ENCODE peak calls at places on chromosomes 16 and 17, in four cellular contexts. One of them, this sample, is unnamed.

GRCh38 chr17:50626037-50626574 is 8.6 kb upstream of the ABCC3 start:
- DNase-seq in colonic mucosa: peak
- DNase-seq in fibroblast of pulmonary artery: peak
- DNase-seq in kidney epithelial cell: no peak
- DNase-seq in this sample: peak

GRCh38 chr16:67169642-67170167 is 633 bp upstream of the NOL3 start:
- DNase-seq in kidney epithelial cell: no peak
- DNase-seq in colonic mucosa: peak
- DNase-seq in fibroblast of pulmonary artery: no peak
- DNase-seq in this sample: no peak

GRCh38 chr17:2170023-2170422 is 115.1 kb downstream of the HIC1 start:
- DNase-seq in kidney epithelial cell: no peak
- DNase-seq in colonic mucosa: no peak
- DNase-seq in fibroblast of pulmonary artery: no peak
- DNase-seq in this sample: no peak

GRCh38 chr16:88681709-88682451 is 4.4 kb downstream of the SNAI3 start:
- DNase-seq in colonic mucosa: no peak
- DNase-seq in kidney epithelial cell: no peak
- DNase-seq in fibroblast of pulmonary artery: no peak
- DNase-seq in this sample: no peak

GRCh38 chr17:37824534-37825485 is 80.0 kb upstream of the HNF1B start:
- DNase-seq in fibroblast of pulmonary artery: peak
- DNase-seq in kidney epithelial cell: peak
- DNase-seq in colonic mucosa: no peak
- DNase-seq in this sample: no peak

GRCh38 chr17:31099051-31099450 is 4.3 kb downstream of the NF1 start:
- DNase-seq in kidney epithelial cell: no peak
- DNase-seq in colonic mucosa: no peak
- DNase-seq in fibroblast of pulmonary artery: no peak
- DNase-seq in this sample: no peak

GRCh38 chr17:2961446-2961845 is 102.0 kb downstream of the OR1D5 start:
- DNase-seq in fibroblast of pulmonary artery: no peak
- DNase-seq in kidney epithelial cell: no peak
- DNase-seq in colonic mucosa: no peak
- DNase-seq in this sample: no peak

GRCh38 chr16:26605872-26606271 is 460.9 kb upstream of the C16orf82 start:
- DNase-seq in colonic mucosa: no peak
- DNase-seq in kidney epithelial cell: no peak
- DNase-seq in fibroblast of pulmonary artery: no peak
- DNase-seq in this sample: no peak

GRCh38 chr16:69344171-69344570 is 4.6 kb downstream of the NIP7 start:
- DNase-seq in fibroblast of pulmonary artery: no peak
- DNase-seq in colonic mucosa: no peak
- DNase-seq in kidney epithelial cell: no peak
- DNase-seq in this sample: no peak

GRCh38 chr16:22977294-22977697 is 163.3 kb downstream of the HS3ST2 start:
- DNase-seq in colonic mucosa: no peak
- DNase-seq in kidney epithelial cell: no peak
- DNase-seq in fibroblast of pulmonary artery: no peak
- DNase-seq in this sample: no peak
- TF ChIP-seq CTCF in colonic mucosa: no peak
- TF ChIP-seq CTCF in kidney epithelial cell: peak
- TF ChIP-seq CTCF in fibroblast of pulmonary artery: peak
- TF ChIP-seq CTCF in this sample: no peak

GRCh38 chr17:42005128-42005527 is 12.1 kb downstream of the DNAJC7 start:
- DNase-seq in colonic mucosa: no peak
- DNase-seq in fibroblast of pulmonary artery: no peak
- DNase-seq in kidney epithelial cell: no peak
- DNase-seq in this sample: no peak

GRCh38 chr17:42010898-42011516 is 6.2 kb downstream of the DNAJC7 start:
- DNase-seq in colonic mucosa: no peak
- DNase-seq in fibroblast of pulmonary artery: peak
- DNase-seq in kidney epithelial cell: no peak
- DNase-seq in this sample: no peak

GRCh38 chr17:42009170-42009569 is 8.1 kb downstream of the DNAJC7 start:
- DNase-seq in colonic mucosa: no peak
- DNase-seq in fibroblast of pulmonary artery: no peak
- DNase-seq in kidney epithelial cell: no peak
- DNase-seq in this sample: no peak
- TF ChIP-seq CTCF in colonic mucosa: no peak
- TF ChIP-seq CTCF in fibroblast of pulmonary artery: peak
- TF ChIP-seq CTCF in kidney epithelial cell: no peak
- TF ChIP-seq CTCF in this sample: no peak

GRCh38 chr16:54976651-54977200 is 46.1 kb downstream of the IRX5 start:
- DNase-seq in fibroblast of pulmonary artery: no peak
- DNase-seq in colonic mucosa: no peak
- DNase-seq in kidney epithelial cell: no peak
- DNase-seq in this sample: no peak
- TF ChIP-seq CTCF in fibroblast of pulmonary artery: no peak
- TF ChIP-seq CTCF in colonic mucosa: no peak
- TF ChIP-seq CTCF in kidney epithelial cell: no peak
- TF ChIP-seq CTCF in this sample: no peak

GRCh38 chr17:19322861-19323260 is 39.7 kb downstream of the B9D1 start:
- DNase-seq in colonic mucosa: no peak
- DNase-seq in kidney epithelial cell: no peak
- DNase-seq in fibroblast of pulmonary artery: no peak
- DNase-seq in this sample: no peak

GRCh38 chr17:19319771-19320505 is 42.6 kb downstream of the B9D1 start:
- DNase-seq in kidney epithelial cell: no peak
- DNase-seq in fibroblast of pulmonary artery: no peak
- DNase-seq in colonic mucosa: no peak
- DNase-seq in this sample: no peak

GRCh38 chr17:19322129-19322505 is 40.4 kb downstream of the B9D1 start:
- DNase-seq in kidney epithelial cell: no peak
- DNase-seq in colonic mucosa: no peak
- DNase-seq in fibroblast of pulmonary artery: no peak
- DNase-seq in this sample: no peak

GRCh38 chr17:19320876-19321275 is 41.6 kb downstream of the B9D1 start:
- DNase-seq in kidney epithelial cell: no peak
- DNase-seq in colonic mucosa: no peak
- DNase-seq in fibroblast of pulmonary artery: no peak
- DNase-seq in this sample: no peak

GRCh38 chr17:19321481-19322128 is 40.9 kb downstream of the B9D1 start:
- DNase-seq in colonic mucosa: no peak
- DNase-seq in fibroblast of pulmonary artery: no peak
- DNase-seq in kidney epithelial cell: no peak
- DNase-seq in this sample: no peak
- TF ChIP-seq CTCF in colonic mucosa: no peak
- TF ChIP-seq CTCF in fibroblast of pulmonary artery: peak
- TF ChIP-seq CTCF in kidney epithelial cell: peak
- TF ChIP-seq CTCF in this sample: no peak

DNA sequence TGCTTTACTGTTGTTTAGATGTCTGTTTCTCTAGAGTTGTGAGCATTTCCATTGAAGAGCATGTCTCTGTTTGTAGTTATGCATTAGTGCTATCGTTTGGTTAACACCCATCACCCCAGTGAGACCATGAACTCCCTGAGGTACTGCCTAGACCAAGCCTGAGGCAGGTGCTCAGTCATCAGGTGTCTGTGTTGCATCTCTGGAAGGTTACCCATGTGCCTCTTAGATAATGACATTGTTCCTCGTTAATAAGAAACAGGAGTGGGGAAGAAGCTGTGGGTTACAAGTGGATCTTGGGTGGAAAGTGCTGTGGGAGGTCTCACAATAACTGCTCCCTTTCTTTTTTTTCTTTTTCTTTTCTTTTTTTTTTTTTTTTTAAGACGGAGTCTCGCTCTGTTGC is 18.3 kb downstream of the DNAJA3 start:
- DNase-seq in colonic mucosa: no peak
- DNase-seq in kidney epithelial cell: no peak
- DNase-seq in fibroblast of pulmonary artery: no peak
- DNase-seq in this sample: no peak
- TF ChIP-seq CTCF in colonic mucosa: no peak
- TF ChIP-seq CTCF in kidney epithelial cell: no peak
- TF ChIP-seq CTCF in fibroblast of pulmonary artery: no peak
- TF ChIP-seq CTCF in this sample: no peak

GRCh38 chr17:69175262-69175811 is 33.6 kb upstream of the ABCA6 start:
- DNase-seq in kidney epithelial cell: no peak
- DNase-seq in fibroblast of pulmonary artery: no peak
- DNase-seq in colonic mucosa: no peak
- DNase-seq in this sample: no peak

GRCh38 chr17:69175812-69176517 is 34.3 kb upstream of the ABCA6 start:
- DNase-seq in fibroblast of pulmonary artery: peak
- DNase-seq in kidney epithelial cell: peak
- DNase-seq in colonic mucosa: no peak
- DNase-seq in this sample: no peak

GRCh38 chr17:69166957-69167356 is 25.3 kb upstream of the ABCA6 start:
- DNase-seq in kidney epithelial cell: no peak
- DNase-seq in fibroblast of pulmonary artery: no peak
- DNase-seq in colonic mucosa: no peak
- DNase-seq in this sample: no peak

GRCh38 chr17:69173118-69173517 is 31.4 kb upstream of the ABCA6 start:
- DNase-seq in colonic mucosa: no peak
- DNase-seq in kidney epithelial cell: no peak
- DNase-seq in fibroblast of pulmonary artery: no peak
- DNase-seq in this sample: no peak

DNA sequence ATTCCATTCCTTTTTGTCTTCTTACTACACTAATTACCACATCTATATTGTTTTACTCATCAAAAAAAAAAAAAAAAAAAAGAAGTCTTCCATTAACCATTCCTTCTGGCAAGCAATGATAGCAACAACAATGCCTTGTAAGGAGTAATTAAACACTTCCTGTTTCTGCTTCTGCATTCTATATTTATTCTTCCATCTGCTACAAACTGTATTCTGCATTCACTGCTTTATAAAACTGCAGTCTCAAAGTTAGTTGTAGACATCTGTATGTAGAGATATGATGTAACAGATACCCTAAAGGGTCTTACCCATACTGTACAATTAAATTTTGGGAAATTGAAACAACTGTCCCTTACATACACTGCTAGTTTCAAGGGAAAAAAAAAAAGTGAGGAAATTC is 28.7 kb upstream of the ABCA6 start:
- DNase-seq in kidney epithelial cell: no peak
- DNase-seq in colonic mucosa: no peak
- DNase-seq in fibroblast of pulmonary artery: no peak
- DNase-seq in this sample: no peak
- TF ChIP-seq CTCF in kidney epithelial cell: no peak
- TF ChIP-seq CTCF in colonic mucosa: no peak
- TF ChIP-seq CTCF in fibroblast of pulmonary artery: no peak
- TF ChIP-seq CTCF in this sample: no peak

GRCh38 chr17:44633998-44634397 is 22.3 kb upstream of the MEIOC start:
- DNase-seq in colonic mucosa: no peak
- DNase-seq in kidney epithelial cell: no peak
- DNase-seq in fibroblast of pulmonary artery: no peak
- DNase-seq in this sample: no peak

GRCh38 chr17:44637066-44637465 is 19.2 kb upstream of the MEIOC start:
- DNase-seq in fibroblast of pulmonary artery: no peak
- DNase-seq in kidney epithelial cell: no peak
- DNase-seq in colonic mucosa: no peak
- DNase-seq in this sample: no peak

GRCh38 chr17:44630703-44631102 is 25.6 kb upstream of the MEIOC start:
- DNase-seq in kidney epithelial cell: no peak
- DNase-seq in colonic mucosa: no peak
- DNase-seq in fibroblast of pulmonary artery: no peak
- DNase-seq in this sample: no peak

GRCh38 chr17:44636562-44636961 is 19.7 kb upstream of the MEIOC start:
- DNase-seq in kidney epithelial cell: no peak
- DNase-seq in colonic mucosa: no peak
- DNase-seq in fibroblast of pulmonary artery: peak
- DNase-seq in this sample: no peak
- TF ChIP-seq CTCF in kidney epithelial cell: no peak
- TF ChIP-seq CTCF in colonic mucosa: peak
- TF ChIP-seq CTCF in fibroblast of pulmonary artery: peak
- TF ChIP-seq CTCF in this sample: peak

GRCh38 chr16:84391151-84391873 is 23.0 kb downstream of the ATP2C2 start:
- DNase-seq in kidney epithelial cell: no peak
- DNase-seq in colonic mucosa: peak
- DNase-seq in fibroblast of pulmonary artery: peak
- DNase-seq in this sample: no peak

GRCh38 chr16:84396537-84397008 is 28.2 kb downstream of the ATP2C2 start:
- DNase-seq in fibroblast of pulmonary artery: no peak
- DNase-seq in kidney epithelial cell: peak
- DNase-seq in colonic mucosa: no peak
- DNase-seq in this sample: no peak

GRCh38 chr16:84397090-84397489 is 28.8 kb downstream of the ATP2C2 start:
- DNase-seq in colonic mucosa: no peak
- DNase-seq in fibroblast of pulmonary artery: no peak
- DNase-seq in kidney epithelial cell: no peak
- DNase-seq in this sample: no peak
- TF ChIP-seq CTCF in colonic mucosa: no peak
- TF ChIP-seq CTCF in fibroblast of pulmonary artery: peak
- TF ChIP-seq CTCF in kidney epithelial cell: peak
- TF ChIP-seq CTCF in this sample: peak

GRCh38 chr17:59786213-59786535 is 78.7 kb downstream of the VMP1 start:
- DNase-seq in fibroblast of pulmonary artery: no peak
- DNase-seq in colonic mucosa: no peak
- DNase-seq in kidney epithelial cell: no peak
- DNase-seq in this sample: no peak
- TF ChIP-seq CTCF in fibroblast of pulmonary artery: no peak
- TF ChIP-seq CTCF in colonic mucosa: no peak
- TF ChIP-seq CTCF in kidney epithelial cell: no peak
- TF ChIP-seq CTCF in this sample: no peak